ENCODE peak calls at places on chromosomes 13 and 19, in seven cellular contexts. L is CD4-positive, alpha-beta T cell; B is pancreas; Q is cardiac muscle cell; E is tibial nerve; P is H1; N is A549. Z is an unnamed sample.

GRCh38 chr13:36883829-36884228 is 36.2 kb downstream of the SMAD9 start:
- DNase-seq in L (no peak), B (no peak), Q (no peak), E (no peak), P (no peak), N (no peak), Z (no peak)

GRCh38 chr13:39347926-39348901 is 254.8 kb downstream of the LHFPL6 start:
- DNase-seq in L (no peak), B (no peak), Q (no peak), E (no peak), P (peak; percentile 52), N (no peak), Z (no peak)

GRCh38 chr13:82803341-82803740 is 1078.9 kb downstream of the SLITRK1 start:
- DNase-seq in L (no peak), B (no peak), Q (peak; percentile 22), E (no peak), P (no peak), N (no peak), Z (no peak)

GRCh38 chr13:44058586-44059238 is 179.0 kb downstream of the LACC1 start:
- DNase-seq in L (no peak), B (no peak), Q (no peak), E (no peak), P (no peak), N (no peak), Z (no peak)

GRCh38 chr13:65112123-65113075 is 2117.7 kb downstream of the PCDH9 start:
- DNase-seq in L (no peak), B (no peak), Q (no peak), E (no peak), P (no peak), N (no peak), Z (no peak)

GRCh38 chr13:24022568-24022967 is 125.3 kb upstream of the C1QTNF9B start:
- DNase-seq in L (no peak), B (no peak), Q (no peak), E (no peak), P (no peak), N (no peak), Z (no peak)

GRCh38 chr13:41613471-41613870 is 156.1 kb downstream of the RGCC start:
- DNase-seq in L (no peak), B (no peak), Q (no peak), E (no peak), P (no peak), N (no peak), Z (no peak)

GRCh38 chr19:56104423-56104822 is 16.7 kb downstream of the ZNF787 start:
- DNase-seq in L (no peak), B (no peak), Q (no peak), E (no peak), P (no peak), N (no peak), Z (no peak)

GRCh38 chr13:23377603-23378002 is 55.9 kb downstream of the SACS start:
- DNase-seq in L (no peak), B (no peak), Q (no peak), E (no peak), P (no peak), N (no peak), Z (no peak)

GRCh38 chr13:114202581-114202980 is 23.5 kb downstream of the CFAP97D2 start:
- DNase-seq in L (no peak), B (no peak), Q (no peak), E (no peak), P (no peak), N (no peak), Z (no peak)

GRCh38 chr19:2150794-2151338 is 500 bp downstream of the AP3D1 start:
- DNase-seq in L (no peak), B (peak; percentile 30), Q (no peak), E (no peak), P (peak; percentile 69), N (no peak), Z (no peak)

GRCh38 chr19:10864538-10864899 is 6.8 kb upstream of the CARM1 start:
- DNase-seq in L (peak; percentile 70), B (peak; percentile 81), Q (peak; percentile 84), E (peak; percentile 76), P (peak; percentile 94), N (peak; percentile 95), Z (peak; percentile 54)

GRCh38 chr13:99356216-99357089 is 49.3 kb upstream of the GPR183 start:
- DNase-seq in L (peak; percentile 42), B (no peak), Q (peak; percentile 87), E (no peak), P (peak; percentile 40), N (no peak), Z (no peak)

GRCh38 chr13:24228852-24229458 is 68.4 kb downstream of the SPATA13 start:
- DNase-seq in L (no peak), B (peak; percentile 38), Q (peak; percentile 84), E (no peak), P (no peak), N (peak; percentile 34), Z (no peak)

GRCh38 chr13:92429231-92429630 is 797.4 kb upstream of the GPC6 start:
- DNase-seq in L (no peak), B (no peak), Q (no peak), E (no peak), P (no peak), N (no peak), Z (no peak)

GRCh38 chr13:73778242-73778864 is 355.9 kb downstream of the KLF12 start:
- DNase-seq in L (no peak), B (no peak), Q (no peak), E (no peak), P (no peak), N (no peak), Z (no peak)

GRCh38 chr19:35135389-35135909 is 590 bp upstream of the LGI4 start:
- DNase-seq in L (peak; percentile 54), B (peak; percentile 67), Q (peak; percentile 76), E (peak; percentile 82), P (peak; percentile 96), N (peak; percentile 99), Z (peak; percentile 68)

DNA sequence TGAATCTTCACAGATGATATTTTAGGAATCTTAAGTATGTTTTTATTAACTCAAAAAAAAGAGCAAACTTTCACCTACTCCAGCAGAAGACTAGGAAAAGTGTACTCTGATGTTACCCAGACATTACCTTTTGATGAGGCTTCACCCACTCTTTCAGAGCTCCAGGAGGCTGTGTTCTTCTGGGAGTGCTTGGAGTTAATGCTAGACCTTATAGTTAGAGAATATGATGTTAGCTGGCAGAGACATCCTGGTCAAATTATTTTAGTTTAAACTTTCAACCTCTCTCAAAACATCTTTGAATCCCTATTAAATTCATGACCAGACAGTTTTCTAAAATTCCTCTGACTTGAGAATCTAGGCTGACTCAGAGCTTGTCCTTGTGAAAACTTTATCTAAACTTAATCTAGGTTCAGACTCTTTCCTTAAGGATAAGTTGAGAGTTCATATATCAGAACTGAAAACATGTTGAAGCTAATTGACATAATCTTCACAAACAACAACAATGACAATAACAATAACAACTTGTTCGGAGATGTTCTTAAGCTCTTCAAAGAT is 82.8 kb downstream of the ITGBL1 start:
- DNase-seq in L (no peak), B (no peak), Q (no peak), E (no peak), P (no peak), N (no peak), Z (no peak)
- H3K27ac ChIP-seq in L (no peak overlapping the region), B (no peak overlapping the region), Q (no peak overlapping the region), E (no peak overlapping the region), P (no peak overlapping the region), N (no peak overlapping the region), Z (no peak overlapping the region)

GRCh38 chr19:869245-870177 is 10.0 kb downstream of the CFD start:
- DNase-seq in L (no peak), B (no peak), Q (peak; percentile 96), E (peak; percentile 58), P (no peak), N (peak; percentile 66), Z (no peak)

GRCh38 chr19:871446-872265 is 12.2 kb downstream of the CFD start:
- DNase-seq in L (no peak), B (no peak), Q (peak; percentile 56), E (no peak), P (peak; percentile 82), N (no peak), Z (no peak)

GRCh38 chr19:868458-869244 is 9.2 kb downstream of the CFD start:
- DNase-seq in L (no peak), B (no peak), Q (no peak), E (no peak), P (no peak), N (no peak), Z (no peak)

GRCh38 chr19:870963-871401 is 11.5 kb downstream of the CFD start:
- DNase-seq in L (no peak), B (no peak), Q (peak; percentile 50), E (no peak), P (no peak), N (no peak), Z (no peak)

GRCh38 chr19:870314-870713 is 10.8 kb downstream of the CFD start:
- DNase-seq in L (no peak), B (no peak), Q (no peak), E (no peak), P (no peak), N (no peak), Z (no peak)
- H3K27ac ChIP-seq in L (no peak overlapping the region), B (no peak overlapping the region), Q (no peak overlapping the region), E (peak overlapping the region; percentile 80), P (no peak overlapping the region), N (peak overlapping the region; percentile 81), Z (no peak overlapping the region)

GRCh38 chr19:15836345-15836594 is 20.8 kb upstream of the OR10H1 start:
- DNase-seq in L (no peak), B (no peak), Q (no peak), E (no peak), P (no peak), N (no peak), Z (no peak)
- H3K27ac ChIP-seq in L (peak overlapping the region; percentile 97), B (peak overlapping the region; percentile 99), Q (no peak overlapping the region), E (peak overlapping the region; percentile 99), P (no peak overlapping the region), N (peak overlapping the region; percentile 91), Z (peak overlapping the region; percentile 96)

GRCh38 chr13:111184685-111185401 is 69.7 kb downstream of the ARHGEF7 start:
- DNase-seq in L (peak; percentile 31), B (no peak), Q (peak; percentile 22), E (no peak), P (no peak), N (no peak), Z (no peak)
- H3K27ac ChIP-seq in L (peak overlapping the region; percentile 46), B (no peak overlapping the region), Q (no peak overlapping the region), E (peak overlapping the region; percentile 57), P (no peak overlapping the region), N (no peak overlapping the region), Z (peak overlapping the region; percentile 11)